ENCODE peak calls at places on chromosome 17, in four cellular contexts. W is heart left ventricle, L is stomach, Y is lower leg skin. H is an unnamed sample.
A peak's percentile ranks its signal among the peaks of the same experiment; 100 is the strongest.

GRCh38 chr17:62966426-62967110 is 533 bp downstream of the TANC2 start:
- DNase-seq in W (peak; percentile 74), Y (peak; percentile 90), L (peak; percentile 64), H (peak; percentile 45)

GRCh38 chr17:59627269-59627668 is 7.6 kb downstream of the CLTC start:
- DNase-seq in Y (no peak), L (no peak), W (no peak), H (no peak)

GRCh38 chr17:38969281-38969680 is 2.1 kb upstream of the FBXO47 start:
- DNase-seq in Y (no peak), L (no peak), W (no peak), H (no peak)

GRCh38 chr17:39016193-39017153 is 49.3 kb upstream of the FBXO47 start:
- DNase-seq in W (no peak), L (no peak), Y (peak; percentile 54), H (no peak)

GRCh38 chr17:6047966-6048365 is 22.2 kb upstream of the WSCD1 start:
- DNase-seq in Y (no peak), W (no peak), L (no peak), H (no peak)

GRCh38 chr17:12623220-12623848 is 42.4 kb upstream of the MYOCD start:
- DNase-seq in W (no peak), L (no peak), Y (no peak), H (no peak)

GRCh38 chr17:78532922-78533640 is 44.1 kb downstream of the DNAH17 start:
- DNase-seq in W (no peak), L (no peak), Y (no peak), H (peak; percentile 89)

GRCh38 chr17:38338053-38338452 is 5.7 kb downstream of the GPR179 start:
- DNase-seq in L (no peak), W (no peak), Y (no peak), H (no peak)

GRCh38 chr17:11935734-11936406 is 61.4 kb downstream of the ZNF18 start:
- DNase-seq in W (peak; percentile 41), Y (no peak), L (no peak), H (peak; percentile 33)

GRCh38 chr17:74451557-74451956 is 14.9 kb upstream of the CD300A start:
- DNase-seq in W (no peak), L (no peak), Y (no peak), H (no peak)

GRCh38 chr17:80253631-80254395 is 6.8 kb upstream of the RNF213 start:
- DNase-seq in W (no peak), L (no peak), Y (no peak), H (no peak)

GRCh38 chr17:79114455-79115301 is 40.1 kb downstream of the ENGASE start:
- DNase-seq in Y (no peak), W (peak; percentile 52), L (peak; percentile 54), H (no peak)

DNA sequence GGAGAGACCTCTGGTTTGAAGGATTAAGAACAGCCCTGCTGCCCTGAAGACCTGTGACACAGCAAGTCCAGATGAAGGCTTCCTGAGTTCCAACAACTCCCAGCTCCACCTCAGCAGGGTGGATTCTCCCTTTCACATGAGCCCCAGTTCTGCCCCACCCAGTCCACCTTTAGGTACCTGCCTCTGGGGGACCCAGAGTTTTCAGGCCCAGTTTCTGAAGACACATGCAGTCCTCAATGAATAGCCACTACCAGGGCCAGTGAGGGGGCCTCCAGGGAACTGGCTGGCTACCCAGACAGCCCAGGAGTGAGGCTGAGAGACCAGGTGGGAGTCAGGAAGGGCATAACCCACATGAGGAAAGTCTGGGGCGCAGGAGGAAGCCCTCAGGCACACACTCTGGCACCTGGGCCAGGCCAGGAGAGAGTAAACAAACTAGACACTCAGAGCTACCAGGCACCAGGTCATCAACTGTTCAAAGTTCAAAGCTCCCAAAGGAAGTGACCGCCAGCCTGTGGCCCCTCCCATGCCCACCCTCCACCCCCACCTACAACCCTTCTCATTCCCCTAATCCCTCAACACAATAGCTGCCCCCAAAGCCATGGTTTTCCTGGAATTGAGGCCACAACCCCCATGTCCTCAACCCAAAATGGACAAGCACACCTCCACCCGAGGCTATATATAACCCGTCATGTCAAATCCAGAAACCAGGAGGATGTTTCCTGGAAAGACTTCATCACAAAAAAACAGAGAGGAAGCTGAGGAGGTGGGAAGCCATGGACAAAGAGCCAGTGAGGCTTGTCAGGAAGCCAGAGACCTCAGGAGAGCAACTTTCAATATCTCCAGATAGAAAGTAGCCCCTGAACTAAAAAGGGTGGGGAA is 2.1 kb downstream of the MYO18A start:
- DNase-seq in L (peak; percentile 61), W (no peak), Y (peak; percentile 84), H (no peak)
- TF ChIP-seq POLR2A in L (no peak), W (no peak), Y (no peak), H (no peak)

GRCh38 chr17:36148559-36149295 is 27.7 kb downstream of the TBC1D3B start:
- DNase-seq in Y (peak; percentile 93), W (peak; percentile 72), L (peak; percentile 70), H (peak; percentile 73)
- TF ChIP-seq POLR2A in Y (no peak), W (no peak), L (no peak), H (no peak)

DNA sequence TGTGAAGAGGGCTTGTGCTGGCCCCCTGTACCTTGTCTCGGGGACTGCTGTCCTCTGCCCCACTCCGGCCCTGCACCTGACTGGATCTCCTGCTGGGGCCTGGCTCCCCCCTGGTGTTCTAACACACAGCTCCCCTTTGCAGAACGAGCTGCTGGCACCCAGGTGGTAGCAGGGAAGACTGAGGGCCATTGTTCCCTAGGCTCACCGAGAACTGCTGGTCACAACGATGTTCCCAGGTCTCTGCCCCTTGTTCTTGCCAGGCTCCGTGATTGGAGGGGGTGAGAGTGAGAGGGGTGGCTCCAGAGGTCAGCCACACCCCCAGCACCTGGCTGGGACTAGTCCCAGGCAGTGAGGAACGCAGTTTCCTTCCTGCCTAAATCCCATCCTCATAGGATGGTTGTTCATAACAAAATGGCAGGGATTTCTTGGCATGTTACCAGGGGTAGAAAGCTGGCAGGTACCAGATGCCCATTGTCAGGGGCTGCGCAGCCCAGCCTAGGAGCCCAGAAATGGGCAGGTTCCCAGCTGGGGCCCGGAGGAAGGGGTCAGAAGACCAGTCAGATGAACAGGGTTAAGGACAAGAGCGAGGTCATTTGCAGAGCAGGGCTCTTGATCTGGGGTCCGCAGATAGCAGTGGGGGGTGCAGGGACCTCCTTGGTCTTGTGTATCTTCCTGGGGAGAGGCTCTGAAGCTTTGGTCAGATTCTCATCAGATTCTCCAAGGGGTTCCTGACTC is 52.2 kb upstream of the CDC42EP4 start:
- DNase-seq in W (no peak), Y (no peak), L (no peak), H (no peak)
- TF ChIP-seq POLR2A in W (no peak), Y (no peak), L (no peak), H (no peak)

DNA sequence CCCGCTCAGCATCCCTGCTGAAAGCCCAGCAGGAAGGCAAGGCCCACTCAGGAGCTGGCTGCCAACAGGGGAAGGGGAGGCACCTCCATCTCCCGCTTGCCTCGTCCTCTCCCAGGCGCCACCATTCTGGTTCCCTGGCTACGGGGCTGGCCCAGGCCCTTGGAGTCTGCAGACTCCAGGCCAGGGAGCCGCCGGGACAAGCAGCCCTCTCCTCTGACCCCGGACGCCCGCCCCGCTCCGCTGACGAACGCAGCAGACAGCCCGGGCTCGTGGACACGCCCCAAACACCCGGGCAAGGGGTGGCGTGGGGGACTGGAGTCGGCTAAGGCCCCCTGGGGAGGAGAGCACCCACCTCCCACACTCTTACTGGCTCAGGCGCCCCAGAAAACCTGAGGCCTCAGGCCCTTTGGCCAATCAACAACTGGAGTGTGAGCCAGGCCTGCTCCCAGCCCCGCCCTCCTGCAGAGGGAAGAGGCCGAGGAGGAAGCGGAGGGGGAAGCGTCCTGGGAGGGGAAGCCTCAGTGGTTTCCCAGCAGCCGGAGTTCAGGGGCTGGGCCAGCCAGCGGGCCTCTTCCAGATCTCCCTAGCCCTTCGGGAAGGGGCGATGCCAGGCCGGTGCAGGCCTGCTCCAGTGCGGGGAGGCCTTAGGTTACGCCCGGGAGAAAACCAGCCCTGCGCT is 4.2 kb downstream of the MNT start:
- DNase-seq in L (peak; percentile 93), Y (peak; percentile 98), W (peak; percentile 94), H (peak; percentile 92)
- TF ChIP-seq POLR2A in L (no peak), Y (no peak), W (no peak), H (peak; percentile 18)

GRCh38 chr17:40103082-40103741 is 2.8 kb upstream of the NR1D1 start:
- DNase-seq in W (peak; percentile 19), Y (no peak), L (no peak), H (no peak)
- TF ChIP-seq POLR2A in W (no peak), Y (no peak), L (no peak), H (no peak)

DNA sequence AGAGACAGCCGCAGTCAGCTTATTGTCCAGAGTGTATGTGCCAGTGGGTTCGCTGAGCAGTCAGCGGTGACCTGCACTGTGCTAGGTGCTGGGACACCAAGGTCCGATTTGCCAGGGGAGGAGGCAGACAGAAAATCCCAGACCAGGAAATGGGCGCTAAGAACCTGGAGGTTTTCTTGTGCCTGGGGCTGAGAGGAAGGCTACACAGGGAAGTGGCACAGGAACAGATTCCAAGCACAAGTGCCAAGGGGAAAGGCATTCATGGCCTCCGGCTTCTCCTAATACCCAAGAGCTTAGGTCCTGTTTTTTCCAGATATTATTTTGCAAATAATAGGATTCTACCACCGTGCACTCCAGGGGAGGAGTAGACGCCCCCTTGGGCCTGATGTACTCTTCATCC is 187.1 kb downstream of the NTN1 start:
- DNase-seq in Y (no peak), W (no peak), L (no peak), H (no peak)
- TF ChIP-seq POLR2A in Y (no peak), W (no peak), L (no peak), H (no peak)